ENCODE peak calls at places on chromosomes 4 and X, in six cellular contexts. V is H9, I is WTC11, U is fibroblast of lung, M is MM.1S, Y is mammary epithelial cell. G is an unnamed sample.

GRCh38 chrX:20433376-20433775 is 166.7 kb upstream of the RPS6KA3 start:
- DNase-seq in V (no peak), I (no peak), U (no peak), M (no peak), Y (no peak), G (no peak)

GRCh38 chr4:8542776-8543525 is 37.2 kb upstream of the GPR78 start:
- DNase-seq in V (no peak), I (no peak), U (no peak), M (no peak), Y (no peak), G (no peak)

GRCh38 chrX:154458954-154459829 is 1.1 kb downstream of the PLXNA3 start:
- DNase-seq in V (no peak), I (no peak), U (no peak), M (peak), Y (no peak), G (no peak)

GRCh38 chr4:184591070-184591677 is 58.1 kb downstream of the CASP3 start:
- DNase-seq in V (no peak), I (no peak), U (no peak), M (no peak), Y (no peak), G (no peak)

GRCh38 chr4:3667258-3667657 is 98.9 kb upstream of the ADRA2C start:
- DNase-seq in V (no peak), I (no peak), U (no peak), M (no peak), Y (no peak), G (no peak)

GRCh38 chrX:154074199-154074598 is 23.3 kb downstream of the MECP2 start:
- DNase-seq in V (no peak), I (no peak), U (peak), M (no peak), Y (peak), G (no peak)

GRCh38 chr4:8754634-8755589 is 116.7 kb downstream of the HMX1 start:
- DNase-seq in V (no peak), I (no peak), U (no peak), M (no peak), Y (no peak), G (no peak)

GRCh38 chrX:69162466-69162865 is 2.8 kb downstream of the PJA1 start:
- DNase-seq in V (no peak), I (no peak), U (no peak), M (no peak), Y (no peak), G (no peak)

GRCh38 chrX:108439434-108439883 is at the start of gene COL4A5:
- DNase-seq in V (peak), I (peak), U (peak), M (peak), Y (peak), G (no peak)

GRCh38 chr4:187366530-187367279 is 628.9 kb upstream of the ZFP42 start:
- DNase-seq in V (no peak), I (no peak), U (no peak), M (no peak), Y (no peak), G (no peak)

GRCh38 chr4:137393043-137393442 is 139.3 kb downstream of the PCDH18 start:
- DNase-seq in V (no peak), I (no peak), U (peak), M (no peak), Y (no peak), G (no peak)

GRCh38 chr4:15003441-15003890 is 1.2 kb downstream of the CPEB2 start:
- DNase-seq in V (peak), I (peak), U (no peak), M (peak), Y (peak), G (peak)

GRCh38 chr4:6362896-6363295 is 93.2 kb downstream of the WFS1 start:
- DNase-seq in V (peak), I (peak), U (peak), M (peak), Y (peak), G (peak)

GRCh38 chr4:12932203-12932788 is 551.8 kb downstream of the RAB28 start:
- DNase-seq in V (no peak), I (no peak), U (no peak), M (no peak), Y (no peak), G (no peak)

GRCh38 chr4:128332086-128332485 is 44.5 kb upstream of the PGRMC2 start:
- DNase-seq in V (no peak), I (no peak), U (no peak), M (no peak), Y (no peak), G (no peak)

GRCh38 chr4:2436301-2436700 is 17.5 kb downstream of the CFAP99 start:
- DNase-seq in V (no peak), I (no peak), U (no peak), M (no peak), Y (peak), G (no peak)

DNA sequence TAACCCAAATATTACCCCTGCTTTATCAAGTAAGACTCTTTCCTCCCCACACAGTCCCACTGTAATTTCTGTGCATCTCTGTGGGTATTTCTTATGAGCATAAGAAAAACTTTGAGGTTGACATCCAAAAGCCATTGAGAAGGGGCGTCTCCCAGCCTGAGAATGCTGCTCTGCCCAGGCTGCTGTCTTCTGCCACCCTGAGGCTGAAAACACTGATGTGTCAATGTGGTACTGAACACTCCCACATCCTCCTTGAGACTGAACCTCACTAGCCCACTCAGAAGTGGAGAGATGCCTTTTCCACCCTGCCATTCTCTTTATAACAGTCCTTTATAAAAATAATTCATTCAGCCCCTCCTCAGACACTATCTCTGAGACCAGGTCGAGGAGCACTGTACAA is 120.8 kb downstream of the SMIM20 start:
- DNase-seq in V (no peak), I (no peak), U (no peak), M (no peak), Y (no peak), G (no peak)
- TF ChIP-seq CTCF in V (no peak), I (no peak), U (no peak), M (no peak), Y (no peak), G (no peak)

GRCh38 chrX:145405012-145405411 is 157.7 kb downstream of the SPANXN1 start:
- DNase-seq in V (no peak), I (no peak), U (peak), M (peak), Y (peak), G (peak)
- TF ChIP-seq CTCF in V (peak), I (no peak), U (peak), M (peak), Y (peak), G (peak)

DNA sequence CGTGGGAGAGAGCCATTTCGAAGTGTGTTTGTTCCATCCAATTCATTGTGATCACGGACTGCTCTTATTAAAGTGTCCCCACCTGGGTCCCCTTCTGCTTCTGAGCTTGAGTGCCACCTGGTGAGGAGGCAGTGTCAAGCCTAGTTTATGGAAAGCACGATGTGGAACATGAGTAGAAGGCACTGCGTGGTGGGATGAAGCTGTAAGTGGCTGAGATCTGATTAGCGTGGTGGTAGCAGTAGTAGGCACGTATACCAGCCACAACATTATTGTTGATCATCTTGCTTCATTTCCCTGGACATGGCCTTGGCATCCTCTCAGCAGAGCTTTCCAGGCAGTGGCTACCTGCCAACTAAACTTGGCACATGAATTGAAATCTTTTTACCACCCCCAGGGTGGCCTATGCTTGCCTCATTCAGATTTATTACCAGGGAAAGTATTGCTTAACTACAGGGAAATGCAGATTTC is 46.4 kb downstream of the GPAT3 start:
- DNase-seq in V (no peak), I (no peak), U (peak), M (no peak), Y (peak), G (no peak)
- TF ChIP-seq CTCF in V (no peak), I (no peak), U (no peak), M (peak), Y (peak), G (no peak)

DNA sequence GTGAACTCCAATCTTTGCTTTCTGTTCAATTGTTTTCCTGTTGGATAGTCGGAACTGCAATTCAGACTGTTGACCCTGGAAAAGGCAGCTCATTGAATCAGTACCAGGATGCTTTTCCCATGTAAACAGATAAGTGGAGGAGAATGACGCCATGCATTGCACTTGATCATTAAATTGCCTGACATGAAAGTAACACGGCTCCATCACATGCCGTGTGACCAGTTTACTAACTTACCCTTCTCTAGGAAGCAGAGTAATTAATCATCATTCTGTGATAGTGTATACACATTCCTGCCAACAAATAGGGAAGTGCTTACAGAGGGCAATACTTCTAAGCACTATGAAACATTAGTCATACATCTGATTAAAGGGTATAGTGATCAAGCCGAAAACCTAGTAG is 101.4 kb downstream of the PPARGC1A start:
- DNase-seq in V (no peak), I (no peak), U (peak), M (no peak), Y (no peak), G (no peak)
- TF ChIP-seq CTCF in V (no peak), I (no peak), U (no peak), M (no peak), Y (no peak), G (no peak)

GRCh38 chr4:37068580-37068979 is 176.0 kb upstream of the NWD2 start:
- DNase-seq in V (peak), I (peak), U (no peak), M (no peak), Y (no peak), G (no peak)
- TF ChIP-seq CTCF in V (peak), I (peak), U (no peak), M (no peak), Y (no peak), G (peak)

GRCh38 chr4:113758361-113758760 is 3.2 kb downstream of the CAMK2D start:
- DNase-seq in V (no peak), I (no peak), U (no peak), M (no peak), Y (peak), G (no peak)

GRCh38 chr4:113760094-113760851 is 1.3 kb downstream of the CAMK2D start:
- DNase-seq in V (no peak), I (no peak), U (peak), M (peak), Y (peak), G (no peak)

GRCh38 chr4:113760852-113761681 is 471 bp downstream of the CAMK2D start:
- DNase-seq in V (peak), I (peak), U (peak), M (peak), Y (peak), G (peak)

GRCh38 chr4:113761682-113762060 is at the start of gene CAMK2D:
- DNase-seq in V (peak), I (peak), U (peak), M (peak), Y (peak), G (peak)

DNA sequence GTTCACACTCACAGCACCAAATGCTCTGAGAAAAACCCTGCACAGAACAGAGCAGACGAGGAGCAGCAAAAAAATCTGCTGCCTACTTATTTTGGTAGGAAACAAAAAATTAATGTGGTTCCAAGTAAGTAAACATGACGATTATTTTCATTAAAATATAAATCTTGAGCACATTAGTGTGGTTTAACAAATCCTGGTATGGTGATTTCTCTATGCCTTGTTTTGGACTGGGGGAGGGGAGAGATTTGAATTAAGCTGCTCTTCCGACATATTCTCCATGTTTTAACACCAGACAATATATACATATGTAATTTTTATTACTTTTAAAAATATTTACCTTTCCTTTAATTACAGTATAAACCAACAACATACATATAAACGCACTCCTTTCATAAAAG is 1.8 kb downstream of the CAMK2D start:
- DNase-seq in V (no peak), I (no peak), U (peak), M (no peak), Y (no peak), G (no peak)
- TF ChIP-seq CTCF in V (no peak), I (no peak), U (no peak), M (no peak), Y (no peak), G (no peak)